ENCODE peak calls at places on chromosome 22, in four cellular contexts. O, G, R and N are unnamed samples.

GRCh38 chr22:30843245-30843644 is 125.3 kb downstream of the MORC2 start:
- DNase-seq in O (no peak), R (no peak), G (no peak), N (peak)

GRCh38 chr22:17920145-17920605 is 104.2 kb downstream of the MICAL3 start:
- DNase-seq in G (peak), R (peak), O (peak), N (peak)

GRCh38 chr22:29032014-29032475 is 29.6 kb downstream of the C22orf31 start:
- DNase-seq in O (no peak), G (no peak), R (peak), N (no peak)

GRCh38 chr22:30414525-30415047 is 11.0 kb upstream of the MTFP1 start:
- DNase-seq in G (no peak), O (no peak), R (no peak), N (no peak)

GRCh38 chr22:17570851-17571631 is 7.7 kb downstream of the SLC25A18 start:
- DNase-seq in G (peak), R (peak), O (peak), N (peak)

GRCh38 chr22:28896611-28897010 is 13.2 kb downstream of the ZNRF3 start:
- DNase-seq in R (no peak), O (no peak), G (no peak), N (no peak)

GRCh38 chr22:31055322-31056159 is 25.6 kb upstream of the SMTN start:
- DNase-seq in G (peak), R (peak), O (peak), N (peak)

GRCh38 chr22:29713156-29713715 is 6.6 kb upstream of the CABP7 start:
- DNase-seq in G (no peak), R (no peak), O (no peak), N (no peak)

GRCh38 chr22:29408925-29409324 is 20.6 kb upstream of the AP1B1 start:
- DNase-seq in R (no peak), O (no peak), G (no peak), N (no peak)

GRCh38 chr22:42273855-42274451 is 3.5 kb upstream of the TCF20 start:
- DNase-seq in O (no peak), R (no peak), G (no peak), N (no peak)

GRCh38 chr22:29031236-29031982 is 30.2 kb downstream of the C22orf31 start:
- DNase-seq in R (peak), O (peak), G (peak), N (peak)

GRCh38 chr22:20205964-20206708 is 55.3 kb upstream of the CCDC188 start:
- DNase-seq in R (peak), G (peak), O (peak), N (peak)

GRCh38 chr22:20206709-20207215 is 55.9 kb upstream of the CCDC188 start:
- DNase-seq in O (peak), G (no peak), R (peak), N (peak)

GRCh38 chr22:20204821-20205220 is 54.0 kb upstream of the CCDC188 start:
- DNase-seq in O (no peak), G (no peak), R (peak), N (no peak)

GRCh38 chr22:20204281-20204680 is 53.4 kb upstream of the CCDC188 start:
- DNase-seq in G (no peak), R (no peak), O (no peak), N (no peak)

GRCh38 chr22:20205464-20205963 is 54.7 kb upstream of the CCDC188 start:
- DNase-seq in G (no peak), O (no peak), R (no peak), N (no peak)
- H3K4me3 ChIP-seq in G (peak), O (no peak), R (no peak), N (no peak)

GRCh38 chr22:48488149-48488551 is 1339.5 kb downstream of the BRD1 start:
- DNase-seq in O (no peak), G (no peak), R (no peak), N (no peak)
- TF ChIP-seq CTCF in O (no peak), G (no peak), R (no peak), N (no peak)

DNA sequence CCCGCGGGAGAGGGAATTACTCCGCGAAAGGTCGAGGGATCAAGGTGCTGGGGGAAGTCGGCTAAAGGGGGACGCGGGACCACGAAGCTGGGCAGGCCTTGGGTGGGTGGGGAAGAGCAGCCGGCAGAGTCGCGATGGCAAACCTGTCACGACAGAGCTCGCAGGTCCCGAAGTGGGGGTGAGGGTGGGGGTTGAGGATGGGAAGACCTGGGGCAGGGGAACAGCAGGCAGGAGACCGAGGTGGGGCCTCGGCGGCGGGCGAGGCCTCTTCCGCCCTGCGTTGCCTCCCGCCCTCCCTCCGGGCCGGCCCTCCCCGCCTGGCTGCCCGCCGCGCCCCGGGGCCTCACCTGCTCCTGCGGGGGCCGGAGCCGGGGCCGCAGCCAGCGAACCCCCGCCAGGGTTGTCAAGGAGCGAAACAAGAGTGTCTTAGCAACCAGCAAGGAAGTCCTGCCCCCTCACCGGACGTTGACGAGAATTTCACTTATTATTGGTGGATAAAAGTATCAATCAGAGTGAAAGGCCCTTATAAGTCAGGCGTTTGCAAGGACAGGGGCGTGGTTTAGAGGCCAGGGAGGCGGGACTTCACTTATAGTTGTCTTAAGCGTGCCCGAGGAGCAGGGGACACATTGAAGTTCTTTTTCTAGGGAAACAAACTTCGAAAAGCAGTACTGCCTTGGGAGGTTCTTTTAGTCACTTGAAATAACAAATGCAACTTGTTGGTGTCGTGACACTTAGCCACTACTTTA is at the start of gene DNAL4:
- DNase-seq in O (peak), R (peak), G (peak), N (peak)
- H3K4me3 ChIP-seq in O (peak), R (peak), G (peak), N (peak)

GRCh38 chr22:37985050-37985585 is 763 bp upstream of the SOX10 start:
- DNase-seq in R (no peak), O (no peak), G (no peak), N (no peak)

GRCh38 chr22:37982151-37982838 is 2.1 kb downstream of the SOX10 start:
- DNase-seq in O (peak), R (no peak), G (no peak), N (no peak)

GRCh38 chr22:37983860-37984791 is at the start of gene SOX10:
- DNase-seq in G (no peak), O (no peak), R (no peak), N (no peak)

GRCh38 chr22:37981282-37982011 is 2.9 kb downstream of the SOX10 start:
- DNase-seq in O (peak), G (no peak), R (no peak), N (no peak)

GRCh38 chr22:37982938-37983859 is 1.2 kb downstream of the SOX10 start:
- DNase-seq in R (no peak), O (no peak), G (no peak), N (no peak)
- TF ChIP-seq CTCF in R (no peak), O (no peak), G (no peak), N (no peak)

DNA sequence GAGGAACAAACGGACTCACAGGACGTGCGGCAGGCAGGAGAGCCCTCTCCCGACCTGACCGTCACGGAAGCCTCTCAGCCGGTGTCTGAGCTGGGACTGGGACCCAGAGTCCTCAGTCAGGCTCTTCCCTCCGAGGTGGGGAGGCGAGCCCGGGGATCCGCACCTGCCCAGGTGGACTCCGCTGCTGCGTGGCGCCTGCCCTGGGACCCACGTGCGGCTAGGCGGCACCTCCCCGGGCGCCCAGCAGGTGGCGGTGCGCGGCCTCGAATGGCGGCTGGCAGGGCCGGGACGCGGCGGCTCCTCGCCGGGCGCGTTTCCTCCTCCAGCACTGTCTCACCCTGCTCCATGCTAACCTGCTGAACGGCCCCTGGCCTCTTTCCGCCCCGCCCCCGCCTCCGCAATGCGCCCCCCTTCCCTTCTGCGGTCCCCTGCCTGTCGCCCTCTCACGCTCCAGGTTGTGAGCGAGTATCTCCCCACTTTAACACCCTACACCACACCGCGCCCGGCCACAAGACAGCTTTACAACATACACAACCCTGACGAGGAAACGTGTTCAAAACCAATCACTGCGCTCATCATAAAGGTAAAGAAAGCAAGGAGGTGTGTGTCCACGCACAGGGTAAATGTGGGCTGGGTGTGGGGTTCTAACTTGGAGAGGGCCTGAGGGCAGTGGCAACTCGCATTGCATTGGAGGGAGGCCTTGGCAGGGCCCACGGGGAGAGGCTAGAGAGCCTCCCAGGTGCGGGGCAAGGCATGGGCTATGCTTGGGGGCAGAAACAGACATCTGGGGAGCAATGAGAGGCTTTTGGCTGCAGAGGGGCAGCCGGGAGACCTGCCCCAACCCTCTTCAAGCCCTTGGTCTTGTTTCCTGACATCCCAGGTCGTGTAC is 25.9 kb upstream of the ATXN10 start:
- DNase-seq in G (peak), R (peak), O (peak), N (peak)
- H3K4me3 ChIP-seq in G (no peak), R (no peak), O (peak), N (no peak)

GRCh38 chr22:45948081-45948648 is 28.8 kb downstream of the WNT7B start:
- DNase-seq in R (no peak), G (no peak), O (no peak), N (no peak)
- TF ChIP-seq CTCF in R (no peak), G (no peak), O (no peak), N (no peak)

GRCh38 chr22:50400931-50401330 is 57.8 kb downstream of the PPP6R2 start:
- DNase-seq in O (no peak), R (no peak), G (no peak), N (no peak)

GRCh38 chr22:50398698-50399648 is 55.8 kb downstream of the PPP6R2 start:
- DNase-seq in G (no peak), R (no peak), O (no peak), N (no peak)

GRCh38 chr22:50401907-50402306 is 58.8 kb downstream of the PPP6R2 start:
- DNase-seq in R (no peak), O (no peak), G (no peak), N (no peak)

GRCh38 chr22:50399751-50400331 is 56.7 kb downstream of the PPP6R2 start:
- DNase-seq in G (peak), R (peak), O (no peak), N (peak)

GRCh38 chr22:50400406-50400805 is 57.3 kb downstream of the PPP6R2 start:
- DNase-seq in R (no peak), O (no peak), G (no peak), N (no peak)
- H3K4me3 ChIP-seq in R (no peak), O (no peak), G (no peak), N (no peak)

GRCh38 chr22:48973694-48974041 is 854.0 kb downstream of the BRD1 start:
- DNase-seq in R (no peak), G (no peak), O (no peak), N (no peak)

GRCh38 chr22:48972979-48973693 is 854.5 kb downstream of the BRD1 start:
- DNase-seq in R (no peak), G (no peak), O (no peak), N (no peak)

DNA sequence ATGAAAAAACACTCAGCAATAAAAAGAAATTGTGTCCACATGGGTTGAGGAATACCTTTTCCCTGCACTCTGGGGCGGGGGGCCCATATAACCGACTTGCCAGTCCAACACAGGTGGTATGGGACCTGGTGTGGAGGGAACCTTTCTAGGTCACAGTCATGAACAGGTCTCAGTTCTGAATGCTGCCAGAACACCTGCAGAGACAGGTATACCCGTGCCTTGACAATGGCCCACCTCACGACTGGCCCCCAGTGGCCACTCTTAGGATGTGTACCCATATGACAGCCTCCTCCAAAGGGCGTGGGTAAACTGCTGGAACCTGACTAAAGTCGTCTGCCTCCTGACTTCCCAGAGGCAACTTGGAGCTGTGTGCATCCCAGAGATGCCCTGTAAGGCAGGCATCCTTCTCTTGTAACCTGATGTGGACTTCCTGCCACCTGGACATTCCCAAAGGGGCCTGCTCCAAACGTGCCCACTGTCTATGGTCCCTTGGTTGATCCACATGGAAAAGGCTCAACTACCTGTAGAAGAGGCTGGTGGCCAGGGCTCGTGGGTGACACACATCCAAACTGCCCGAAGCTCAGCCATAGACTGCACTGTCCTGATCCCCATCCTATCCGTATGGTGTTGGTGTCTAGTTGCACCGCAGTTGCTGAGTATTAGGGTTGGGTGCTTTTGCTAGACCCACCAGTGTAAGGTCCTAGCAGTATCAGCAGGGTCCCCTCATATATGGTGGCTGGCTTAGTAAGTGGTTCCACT is 859.3 kb downstream of the BRD1 start:
- DNase-seq in G (no peak), O (no peak), R (no peak), N (no peak)
- TF ChIP-seq CTCF in G (no peak), O (peak), R (no peak), N (no peak)

DNA sequence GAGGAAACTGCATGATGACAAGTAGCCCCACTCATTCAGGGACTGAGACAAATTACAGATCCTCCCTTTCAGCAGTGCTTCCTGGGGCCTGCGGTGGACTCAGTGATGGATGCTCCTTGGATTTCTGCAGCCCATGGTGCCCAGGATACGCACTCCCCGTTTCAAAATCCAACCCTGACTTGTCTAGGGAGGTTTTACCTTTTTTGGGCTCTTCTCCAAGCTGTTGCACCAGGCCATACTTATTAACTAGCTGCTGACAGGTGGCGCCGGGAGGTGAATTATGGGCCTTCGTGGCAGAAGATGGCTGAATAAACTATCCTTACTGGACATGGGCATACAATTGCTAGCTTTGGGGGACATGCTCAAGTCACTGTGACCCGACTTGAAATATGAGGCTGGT is 324.2 kb upstream of the SYN3 start:
- DNase-seq in G (no peak), O (peak), R (no peak), N (no peak)
- H3K4me3 ChIP-seq in G (no peak), O (no peak), R (no peak), N (no peak)